ENCODE peak calls at places on chromosomes 11 and 22, in nine cellular contexts. B is pancreas; D is neural crest cell; H is cardiac fibroblast; Q is CD4-positive, alpha-beta T cell; U is GM20000; W is SK-N-SH; Y is AG04450; R is cardiac muscle cell. G is an unnamed sample.

GRCh38 chr11:10443721-10444120 is 11.3 kb upstream of the AMPD3 start:
- DNase-seq in B (no peak), D (no peak), H (no peak), Q (no peak), U (no peak), W (no peak), Y (no peak), R (no peak), G (no peak)

GRCh38 chr11:127806486-127806885 is 780.9 kb downstream of the ETS1 start:
- DNase-seq in B (no peak), D (no peak), H (no peak), Q (no peak), U (no peak), W (no peak), Y (no peak), R (no peak), G (no peak)

GRCh38 chr11:99383628-99384300 is 363.0 kb downstream of the CNTN5 start:
- DNase-seq in B (no peak), D (no peak), H (no peak), Q (no peak), U (no peak), W (no peak), Y (no peak), R (no peak), G (no peak)

GRCh38 chr11:63478896-63479295 is 12.1 kb downstream of the PLAAT5 start:
- DNase-seq in B (peak), D (peak), H (peak), Q (peak), U (peak), W (peak), Y (peak), R (peak), G (peak)

GRCh38 chr22:36204001-36204640 is 2.5 kb upstream of the APOL4 start:
- DNase-seq in B (no peak), D (no peak), H (no peak), Q (no peak), U (no peak), W (no peak), Y (no peak), R (no peak), G (no peak)

GRCh38 chr11:76251223-76251575 is 44.9 kb upstream of the WNT11 start:
- DNase-seq in B (no peak), D (no peak), H (no peak), Q (no peak), U (no peak), W (no peak), Y (no peak), R (no peak), G (no peak)

GRCh38 chr11:2987881-2988280 is 4.2 kb downstream of the NAP1L4 start:
- DNase-seq in B (no peak), D (no peak), H (no peak), Q (peak), U (no peak), W (no peak), Y (no peak), R (no peak), G (no peak)

GRCh38 chr22:35457729-35458546 is 58.0 kb downstream of the MCM5 start:
- DNase-seq in B (no peak), D (no peak), H (peak), Q (no peak), U (no peak), W (no peak), Y (no peak), R (no peak), G (no peak)

DNA sequence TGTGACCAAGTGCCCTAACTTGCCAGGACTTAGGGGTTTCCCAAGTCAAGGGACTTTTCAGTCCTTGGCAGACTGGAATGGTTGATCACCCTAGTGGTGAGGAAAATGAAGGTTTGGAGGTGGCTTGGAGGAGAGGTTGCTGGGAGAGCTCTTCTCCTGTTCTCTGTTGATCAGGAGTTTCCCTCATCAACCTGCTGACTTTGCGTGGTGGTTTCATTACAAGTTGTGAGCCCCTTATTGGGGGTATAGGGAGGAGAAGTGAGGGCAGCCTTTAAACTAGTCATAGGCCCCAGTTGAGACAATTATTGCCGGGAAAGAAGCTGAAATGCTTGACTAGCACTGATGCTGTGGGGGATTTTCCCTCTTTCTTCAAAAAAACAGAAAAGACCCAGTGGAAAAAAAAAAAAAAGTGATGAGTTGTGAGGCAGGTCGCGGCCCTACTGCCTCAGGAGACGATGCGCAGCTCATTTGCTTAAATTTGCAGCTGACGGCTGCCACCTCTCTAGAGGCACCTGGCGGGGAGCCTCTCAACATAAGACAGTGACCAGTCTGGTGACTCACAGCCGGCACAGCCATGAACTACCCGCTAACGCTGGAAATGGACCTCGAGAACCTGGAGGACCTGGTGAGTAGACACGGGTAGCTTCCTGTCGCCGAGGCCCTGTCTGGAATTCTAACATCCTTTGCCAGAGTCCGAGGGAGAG is at the start of gene CXCR5:
- DNase-seq in B (no peak), D (no peak), H (no peak), Q (peak), U (peak), W (no peak), Y (no peak), R (no peak), G (no peak)
- TF ChIP-seq CTCF in B (no peak), D (no peak), H (no peak), Q (no peak), U (no peak), W (no peak), Y (no peak), R (no peak), G (no peak)

DNA sequence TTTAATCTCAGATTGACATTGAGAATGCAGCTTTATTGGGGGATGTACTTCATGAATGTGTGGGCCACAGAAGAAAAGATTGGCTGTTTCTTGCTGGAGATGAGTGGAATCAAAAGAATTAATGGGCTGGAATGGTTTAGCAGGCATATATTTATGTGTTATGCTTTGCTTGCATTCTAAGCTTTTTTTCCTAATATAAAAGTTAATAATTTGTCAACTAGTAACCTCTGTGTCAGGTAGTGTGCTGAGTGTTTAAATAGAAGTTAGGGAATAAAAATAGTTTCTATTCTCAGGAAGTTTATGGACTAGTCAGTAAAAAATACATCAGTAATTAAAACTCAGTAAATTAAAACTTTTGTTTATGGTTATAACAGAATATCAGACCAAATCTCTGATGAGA is 67.4 kb upstream of the PRODH start:
- DNase-seq in B (no peak), D (no peak), H (no peak), Q (no peak), U (no peak), W (no peak), Y (no peak), R (no peak), G (no peak)
- TF ChIP-seq CTCF in B (no peak), D (no peak), H (no peak), Q (no peak), U (no peak), W (no peak), Y (no peak), R (no peak), G (no peak)

GRCh38 chr11:97033178-97033577 is 643.4 kb downstream of the JRKL start:
- DNase-seq in B (no peak), D (no peak), H (no peak), Q (no peak), U (no peak), W (no peak), Y (no peak), R (no peak), G (no peak)
- TF ChIP-seq CTCF in B (no peak), D (no peak), H (no peak), Q (no peak), U (no peak), W (no peak), Y (no peak), R (no peak), G (no peak)

GRCh38 chr22:26798433-26799065 is 141.2 kb downstream of the MIAT start:
- DNase-seq in B (no peak), D (no peak), H (no peak), Q (no peak), U (no peak), W (no peak), Y (no peak), R (no peak), G (no peak)
- TF ChIP-seq CTCF in B (no peak), D (no peak), H (no peak), Q (no peak), U (no peak), W (no peak), Y (no peak), R (no peak), G (no peak)

DNA sequence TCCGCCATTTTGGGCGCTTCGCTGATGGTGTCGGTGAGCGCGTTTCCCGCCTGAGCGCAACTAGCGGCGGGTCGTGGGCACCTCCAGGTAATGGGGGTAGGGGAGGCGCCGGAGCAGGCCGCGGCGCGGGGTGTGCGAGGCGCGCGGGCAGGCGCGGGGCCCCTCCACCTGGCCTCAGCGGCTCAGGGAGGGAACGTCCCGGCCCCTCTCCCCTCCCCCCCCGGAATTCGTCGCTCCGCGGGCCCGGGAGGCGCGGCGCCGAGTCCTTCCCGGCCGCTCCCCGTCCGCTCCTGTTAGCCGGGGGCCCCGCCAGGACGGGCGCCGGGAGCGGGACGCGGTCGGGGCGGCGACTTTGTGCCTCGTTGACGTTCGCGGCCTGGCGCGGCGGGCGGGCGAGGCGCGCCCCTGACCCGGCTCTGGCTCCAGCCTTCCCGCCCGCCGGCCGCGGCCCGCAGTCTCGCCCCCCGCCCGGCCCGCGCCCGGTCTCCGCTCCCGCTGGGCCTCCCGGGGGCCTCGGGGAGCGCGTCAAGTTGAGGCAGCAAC is at the start of gene PPP6R3:
- DNase-seq in B (no peak), D (no peak), H (no peak), Q (no peak), U (no peak), W (no peak), Y (no peak), R (no peak), G (no peak)
- TF ChIP-seq CTCF in B (no peak), D (no peak), H (no peak), Q (no peak), U (no peak), W (no peak), Y (no peak), R (no peak), G (no peak)

G was measured in mesothelial cell of epicardium.